ENCODE peak calls at places on chromosomes 3 and 15, in six cellular contexts. N is mesenchymal stem cell, T is mesenteric fat pad, Z is fibroblast of the aortic adventitia, R is HL-60, M is ovary. B is an unnamed sample.

GRCh38 chr15:39587291-39587909 is 6.5 kb downstream of the THBS1 start:
- DNase-seq in N (peak; percentile 33), T (no peak), R (no peak), M (peak; percentile 31), Z (peak; percentile 34), B (no peak)

GRCh38 chr3:10315771-10316344 is 5.1 kb downstream of the SEC13 start:
- DNase-seq in T (peak; percentile 26), N (no peak), R (no peak), Z (no peak), M (no peak), B (no peak)

GRCh38 chr3:78724886-78725285 is 1042.9 kb downstream of the ROBO1 start:
- DNase-seq in M (no peak), N (peak; percentile 13), R (no peak), Z (no peak), T (no peak), B (no peak)

GRCh38 chr3:124243253-124243859 is 251.4 kb upstream of the ROPN1 start:
- DNase-seq in Z (no peak), R (no peak), M (no peak), T (no peak), N (no peak), B (no peak)

GRCh38 chr3:46523556-46523955 is 25.8 kb downstream of the RTP3 start:
- DNase-seq in T (no peak), N (no peak), R (no peak), Z (no peak), M (no peak), B (no peak)

GRCh38 chr3:140206196-140207040 is 271.4 kb downstream of the CLSTN2 start:
- DNase-seq in N (no peak), Z (peak; percentile 27), M (no peak), T (no peak), R (no peak), B (no peak)

GRCh38 chr3:194960446-194961032 is 274.9 kb downstream of the FAM43A start:
- DNase-seq in T (peak; percentile 75), R (no peak), Z (no peak), M (no peak), N (no peak), B (no peak)

GRCh38 chr15:72203507-72203837 is 5.9 kb upstream of the GRAMD2A start:
- DNase-seq in N (no peak), R (no peak), T (peak; percentile 89), Z (peak; percentile 96), M (no peak), B (no peak)

GRCh38 chr3:184284696-184285095 is 8.9 kb downstream of the ECE2 start:
- DNase-seq in M (peak; percentile 24), N (peak; percentile 75), R (peak; percentile 62), Z (peak; percentile 80), T (no peak), B (no peak)

GRCh38 chr3:175431396-175431795 is 572.3 kb downstream of the NAALADL2 start:
- DNase-seq in R (no peak), N (no peak), Z (peak; percentile 43), T (no peak), M (no peak), B (no peak)

GRCh38 chr3:183185696-183186095 is 23.2 kb upstream of the LAMP3 start:
- DNase-seq in M (no peak), T (no peak), R (no peak), Z (peak; percentile 74), N (peak; percentile 78), B (no peak)

GRCh38 chr15:60184579-60184978 is 180.5 kb downstream of the FOXB1 start:
- DNase-seq in M (no peak), R (no peak), T (no peak), Z (no peak), N (no peak), B (no peak)

GRCh38 chr3:138197058-138197457 is 10.0 kb downstream of the ARMC8 start:
- DNase-seq in Z (peak; percentile 40), N (peak; percentile 51), R (peak; percentile 44), T (no peak), M (no peak), B (no peak)

GRCh38 chr3:28726840-28727239 is 378.2 kb upstream of the AZI2 start:
- DNase-seq in Z (peak; percentile 27), N (peak; percentile 29), M (no peak), R (peak; percentile 19), T (no peak), B (no peak)

GRCh38 chr15:41429003-41429890 is 12.4 kb downstream of the RTF1 start:
- DNase-seq in T (peak; percentile 26), M (no peak), R (no peak), N (peak; percentile 39), Z (peak; percentile 23), B (no peak)

GRCh38 chr3:53708001-53708621 is 138.1 kb downstream of the CHDH start:
- DNase-seq in N (no peak), M (no peak), R (peak; percentile 86), Z (no peak), T (no peak), B (no peak)

GRCh38 chr15:79193157-79193948 is 89.2 kb upstream of the ANKRD34C start:
- DNase-seq in M (no peak), Z (no peak), N (no peak), T (no peak), R (no peak), B (no peak)

GRCh38 chr3:38548154-38548931 is 52.2 kb downstream of the EXOG start:
- DNase-seq in T (peak; percentile 78), R (no peak), M (no peak), N (no peak), Z (no peak), B (no peak)

GRCh38 chr3:185858502-185859225 is 33.8 kb upstream of the IGF2BP2 start:
- DNase-seq in N (no peak), M (no peak), T (no peak), R (no peak), Z (no peak), B (no peak)

GRCh38 chr15:91124155-91124554 is 24.1 kb downstream of the SV2B start:
- DNase-seq in M (no peak), R (no peak), N (no peak), Z (no peak), T (peak; percentile 4), B (no peak)

GRCh38 chr3:126028096-126028495 is 55.8 kb downstream of the SLC41A3 start:
- DNase-seq in Z (no peak), R (no peak), M (no peak), T (no peak), N (no peak), B (no peak)

GRCh38 chr3:127997961-127998360 is 54.3 kb upstream of the SEC61A1 start:
- DNase-seq in T (no peak), M (no peak), N (no peak), R (no peak), Z (no peak), B (no peak)

GRCh38 chr3:176967525-176967924 is 229.8 kb downstream of the TBL1XR1 start:
- DNase-seq in T (no peak), R (no peak), N (no peak), M (no peak), Z (no peak), B (no peak)

GRCh38 chr15:95784508-95784907 is 546.0 kb upstream of the NR2F2 start:
- DNase-seq in Z (no peak), R (no peak), N (no peak), M (no peak), T (no peak), B (no peak)

GRCh38 chr15:31503256-31503655 is 176.6 kb downstream of the KLF13 start:
- DNase-seq in Z (no peak), M (no peak), T (no peak), N (no peak), R (no peak), B (no peak)

GRCh38 chr3:116386168-116386567 is 59.1 kb downstream of the LSAMP start:
- DNase-seq in T (no peak), M (no peak), R (no peak), Z (no peak), N (no peak), B (no peak)

GRCh38 chr3:58391156-58391865 is 42.3 kb downstream of the PDHB start:
- DNase-seq in T (no peak), N (peak; percentile 54), Z (peak; percentile 80), R (no peak), M (no peak), B (no peak)

GRCh38 chr3:182793663-182794454 is 555 bp downstream of the ATP11B start:
- DNase-seq in T (no peak), N (peak; percentile 65), R (peak; percentile 52), M (peak; percentile 41), Z (peak; percentile 47), B (no peak)

GRCh38 chr3:115239717-115240116 is 92.6 kb upstream of the ZBTB20 start:
- DNase-seq in Z (peak; percentile 99), T (no peak), N (peak; percentile 94), R (no peak), M (peak; percentile 36), B (peak; percentile 55)

GRCh38 chr15:78838480-78838879 is 27.2 kb upstream of the ADAMTS7 start:
- DNase-seq in M (no peak), T (no peak), N (no peak), R (no peak), Z (peak; percentile 84), B (no peak)

GRCh38 chr3:21356402-21356801 is 394.6 kb downstream of the ZNF385D start:
- DNase-seq in Z (peak; percentile 49), N (no peak), T (no peak), M (no peak), R (no peak), B (no peak)

GRCh38 chr3:52534281-52535183 is 875 bp upstream of the NT5DC2 start:
- DNase-seq in R (no peak), M (peak; percentile 34), Z (peak; percentile 19), T (no peak), N (no peak), B (no peak)

GRCh38 chr3:187072102-187072501 is 67.2 kb downstream of the RPL39L start:
- DNase-seq in M (no peak), Z (no peak), N (no peak), R (peak; percentile 14), T (no peak), B (no peak)

GRCh38 chr3:163543558-163544189 is 1534.6 kb downstream of the SI start:
- DNase-seq in N (peak; percentile 18), Z (no peak), M (no peak), T (no peak), R (no peak), B (no peak)

GRCh38 chr15:45268135-45268534 is 16.1 kb downstream of the SLC28A2 start:
- DNase-seq in Z (no peak), T (no peak), R (peak; percentile 7), M (no peak), N (no peak), B (no peak)

GRCh38 chr3:188947983-188948657 is 223.7 kb upstream of the TPRG1 start:
- DNase-seq in M (peak; percentile 99), N (peak; percentile 96), Z (peak; percentile 98), T (no peak), R (no peak), B (no peak)

GRCh38 chr3:79737530-79737929 is 30.3 kb downstream of the ROBO1 start:
- DNase-seq in T (no peak), N (no peak), R (no peak), M (no peak), Z (no peak), B (no peak)

B was measured in GOT3.